ENCODE peak calls at places on chromosomes 16 and 17, in ten cellular contexts. One of them, this sample, is unnamed.

GRCh38 chr16:85774136-85774535 is 23.2 kb upstream of the C16orf74 start:
- DNase-seq in heart right ventricle: no peak
- DNase-seq in tibial artery: no peak
- DNase-seq in stomach: no peak
- DNase-seq in lung: no peak
- DNase-seq in brain microvascular endothelial cell: no peak
- DNase-seq in ascending aorta: no peak
- DNase-seq in ovary: no peak
- DNase-seq in CD4-positive, alpha-beta T cell: no peak
- DNase-seq in endodermal cell: no peak
- DNase-seq in this sample: no peak

GRCh38 chr17:32971171-32971570 is 20.5 kb upstream of the SPACA3 start:
- DNase-seq in tibial artery: no peak
- DNase-seq in heart right ventricle: no peak
- DNase-seq in ovary: no peak
- DNase-seq in lung: peak; percentile 33
- DNase-seq in stomach: peak; percentile 42
- DNase-seq in endodermal cell: no peak
- DNase-seq in brain microvascular endothelial cell: peak; percentile 79
- DNase-seq in CD4-positive, alpha-beta T cell: no peak
- DNase-seq in ascending aorta: no peak
- DNase-seq in this sample: no peak

GRCh38 chr16:17963185-17963836 is 373.2 kb downstream of the NPIPA8 start:
- DNase-seq in tibial artery: no peak
- DNase-seq in brain microvascular endothelial cell: no peak
- DNase-seq in lung: no peak
- DNase-seq in CD4-positive, alpha-beta T cell: no peak
- DNase-seq in ovary: no peak
- DNase-seq in ascending aorta: no peak
- DNase-seq in endodermal cell: no peak
- DNase-seq in heart right ventricle: no peak
- DNase-seq in stomach: no peak
- DNase-seq in this sample: no peak

GRCh38 chr16:77169650-77170236 is 21.2 kb upstream of the MON1B start:
- DNase-seq in CD4-positive, alpha-beta T cell: no peak
- DNase-seq in heart right ventricle: no peak
- DNase-seq in ovary: no peak
- DNase-seq in tibial artery: no peak
- DNase-seq in endodermal cell: peak; percentile 88
- DNase-seq in brain microvascular endothelial cell: peak; percentile 23
- DNase-seq in lung: peak; percentile 51
- DNase-seq in stomach: peak; percentile 47
- DNase-seq in ascending aorta: no peak
- DNase-seq in this sample: no peak

GRCh38 chr17:64020068-64020766 is at the start of gene ICAM2:
- DNase-seq in endodermal cell: peak; percentile 56
- DNase-seq in heart right ventricle: peak; percentile 63
- DNase-seq in tibial artery: peak; percentile 68
- DNase-seq in ascending aorta: peak; percentile 77
- DNase-seq in stomach: peak; percentile 68
- DNase-seq in ovary: no peak
- DNase-seq in CD4-positive, alpha-beta T cell: peak; percentile 84
- DNase-seq in lung: no peak
- DNase-seq in brain microvascular endothelial cell: no peak
- DNase-seq in this sample: no peak

GRCh38 chr16:50657251-50657650 is 23.9 kb downstream of the SNX20 start:
- DNase-seq in CD4-positive, alpha-beta T cell: no peak
- DNase-seq in lung: no peak
- DNase-seq in heart right ventricle: no peak
- DNase-seq in ovary: no peak
- DNase-seq in brain microvascular endothelial cell: no peak
- DNase-seq in tibial artery: no peak
- DNase-seq in stomach: no peak
- DNase-seq in endodermal cell: no peak
- DNase-seq in ascending aorta: no peak
- DNase-seq in this sample: no peak

GRCh38 chr16:84672276-84673202 is 24.2 kb downstream of the KLHL36 start:
- DNase-seq in ascending aorta: peak; percentile 84
- DNase-seq in lung: peak; percentile 84
- DNase-seq in tibial artery: peak; percentile 76
- DNase-seq in brain microvascular endothelial cell: peak; percentile 62
- DNase-seq in stomach: peak; percentile 87
- DNase-seq in CD4-positive, alpha-beta T cell: peak; percentile 80
- DNase-seq in endodermal cell: peak; percentile 95
- DNase-seq in ovary: peak; percentile 46
- DNase-seq in heart right ventricle: peak; percentile 84
- DNase-seq in this sample: peak; percentile 29

GRCh38 chr16:50153648-50154368 is 702 bp downstream of the TENT4B start:
- DNase-seq in ascending aorta: peak; percentile 68
- DNase-seq in ovary: peak; percentile 18
- DNase-seq in heart right ventricle: peak; percentile 49
- DNase-seq in tibial artery: peak; percentile 31
- DNase-seq in lung: no peak
- DNase-seq in stomach: no peak
- DNase-seq in brain microvascular endothelial cell: no peak
- DNase-seq in CD4-positive, alpha-beta T cell: peak; percentile 15
- DNase-seq in endodermal cell: peak; percentile 69
- DNase-seq in this sample: no peak

GRCh38 chr16:12132290-12132689 is 155.8 kb downstream of the SNX29 start:
- DNase-seq in ovary: no peak
- DNase-seq in tibial artery: no peak
- DNase-seq in heart right ventricle: no peak
- DNase-seq in ascending aorta: no peak
- DNase-seq in endodermal cell: no peak
- DNase-seq in CD4-positive, alpha-beta T cell: no peak
- DNase-seq in brain microvascular endothelial cell: no peak
- DNase-seq in lung: no peak
- DNase-seq in stomach: no peak
- DNase-seq in this sample: peak; percentile 41

GRCh38 chr17:62626719-62627218 is 701 bp upstream of the MRC2 start:
- DNase-seq in tibial artery: peak; percentile 70
- DNase-seq in endodermal cell: no peak
- DNase-seq in stomach: no peak
- DNase-seq in brain microvascular endothelial cell: peak; percentile 71
- DNase-seq in CD4-positive, alpha-beta T cell: no peak
- DNase-seq in ascending aorta: peak; percentile 84
- DNase-seq in ovary: peak; percentile 82
- DNase-seq in lung: peak; percentile 44
- DNase-seq in heart right ventricle: peak; percentile 46
- DNase-seq in this sample: peak; percentile 61

GRCh38 chr17:81480140-81480917 is 32.3 kb downstream of the ACTG1 start:
- DNase-seq in stomach: no peak
- DNase-seq in lung: no peak
- DNase-seq in heart right ventricle: no peak
- DNase-seq in brain microvascular endothelial cell: no peak
- DNase-seq in endodermal cell: no peak
- DNase-seq in CD4-positive, alpha-beta T cell: no peak
- DNase-seq in ascending aorta: no peak
- DNase-seq in ovary: peak; percentile 50
- DNase-seq in tibial artery: peak; percentile 58
- DNase-seq in this sample: no peak

GRCh38 chr16:85898521-85899442 is at the start of gene IRF8:
- DNase-seq in ascending aorta: peak; percentile 76
- DNase-seq in brain microvascular endothelial cell: peak; percentile 17
- DNase-seq in endodermal cell: peak; percentile 89
- DNase-seq in CD4-positive, alpha-beta T cell: peak; percentile 47
- DNase-seq in lung: peak; percentile 68
- DNase-seq in stomach: peak; percentile 76
- DNase-seq in ovary: no peak
- DNase-seq in heart right ventricle: peak; percentile 81
- DNase-seq in tibial artery: peak; percentile 44
- DNase-seq in this sample: no peak

GRCh38 chr17:82244413-82245140 is 15.7 kb downstream of the SLC16A3 start:
- DNase-seq in brain microvascular endothelial cell: no peak
- DNase-seq in tibial artery: no peak
- DNase-seq in ovary: no peak
- DNase-seq in CD4-positive, alpha-beta T cell: no peak
- DNase-seq in endodermal cell: peak; percentile 73
- DNase-seq in stomach: no peak
- DNase-seq in heart right ventricle: no peak
- DNase-seq in ascending aorta: no peak
- DNase-seq in lung: no peak
- DNase-seq in this sample: no peak

GRCh38 chr17:4708436-4708835 is 2.0 kb upstream of the ARRB2 start:
- DNase-seq in endodermal cell: peak; percentile 80
- DNase-seq in lung: peak; percentile 49
- DNase-seq in CD4-positive, alpha-beta T cell: no peak
- DNase-seq in stomach: no peak
- DNase-seq in ovary: no peak
- DNase-seq in tibial artery: no peak
- DNase-seq in ascending aorta: no peak
- DNase-seq in heart right ventricle: no peak
- DNase-seq in brain microvascular endothelial cell: no peak
- DNase-seq in this sample: no peak

DNA sequence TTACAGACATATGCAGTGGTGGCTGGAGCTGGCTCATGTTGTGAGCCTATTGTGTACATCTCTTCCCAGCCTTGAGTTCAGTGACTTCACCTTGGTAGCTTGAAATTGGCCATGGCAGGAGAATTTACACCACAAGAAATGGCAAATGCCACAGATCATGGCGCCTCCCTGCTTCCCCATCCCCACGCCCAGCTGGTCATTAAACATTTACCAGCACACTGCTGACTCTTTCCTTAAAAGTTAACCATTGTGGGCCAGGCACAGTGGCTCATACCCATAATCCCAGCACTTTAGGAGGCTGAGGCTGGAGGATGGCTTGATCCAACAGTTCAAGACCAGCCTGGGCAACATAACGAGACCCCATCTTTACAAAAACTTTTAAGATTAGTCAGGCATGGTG is 22.6 kb upstream of the ITGB4 start:
- DNase-seq in heart right ventricle: no peak
- DNase-seq in CD4-positive, alpha-beta T cell: no peak
- DNase-seq in lung: no peak
- DNase-seq in tibial artery: no peak
- DNase-seq in ovary: no peak
- DNase-seq in ascending aorta: no peak
- DNase-seq in stomach: peak; percentile 33
- DNase-seq in endodermal cell: no peak
- DNase-seq in brain microvascular endothelial cell: no peak
- DNase-seq in this sample: no peak
- H3K27ac ChIP-seq in heart right ventricle: peak overlapping the region; percentile 77
- H3K27ac ChIP-seq in CD4-positive, alpha-beta T cell: no peak overlapping the region
- H3K27ac ChIP-seq in lung: peak overlapping the region; percentile 85
- H3K27ac ChIP-seq in tibial artery: no peak overlapping the region
- H3K27ac ChIP-seq in ovary: no peak overlapping the region
- H3K27ac ChIP-seq in ascending aorta: no peak overlapping the region
- H3K27ac ChIP-seq in stomach: peak overlapping the region; percentile 79
- H3K27ac ChIP-seq in endodermal cell: no peak overlapping the region
- H3K27ac ChIP-seq in brain microvascular endothelial cell: no peak overlapping the region
- H3K27ac ChIP-seq in this sample: no peak overlapping the region

GRCh38 chr17:6327007-6327406 is 107.9 kb downstream of the AIPL1 start:
- DNase-seq in ovary: no peak
- DNase-seq in tibial artery: no peak
- DNase-seq in CD4-positive, alpha-beta T cell: no peak
- DNase-seq in ascending aorta: no peak
- DNase-seq in endodermal cell: peak; percentile 77
- DNase-seq in heart right ventricle: peak; percentile 33
- DNase-seq in lung: peak; percentile 32
- DNase-seq in stomach: no peak
- DNase-seq in brain microvascular endothelial cell: no peak
- DNase-seq in this sample: no peak
- TF ChIP-seq CTCF in ovary: no peak
- TF ChIP-seq CTCF in tibial artery: no peak
- TF ChIP-seq CTCF in CD4-positive, alpha-beta T cell: no peak
- TF ChIP-seq CTCF in ascending aorta: no peak
- TF ChIP-seq CTCF in endodermal cell: peak; percentile 56
- TF ChIP-seq CTCF in heart right ventricle: peak; percentile 17
- TF ChIP-seq CTCF in lung: no peak
- TF ChIP-seq CTCF in stomach: no peak
- TF ChIP-seq CTCF in brain microvascular endothelial cell: no peak
- TF ChIP-seq CTCF in this sample: no peak

DNA sequence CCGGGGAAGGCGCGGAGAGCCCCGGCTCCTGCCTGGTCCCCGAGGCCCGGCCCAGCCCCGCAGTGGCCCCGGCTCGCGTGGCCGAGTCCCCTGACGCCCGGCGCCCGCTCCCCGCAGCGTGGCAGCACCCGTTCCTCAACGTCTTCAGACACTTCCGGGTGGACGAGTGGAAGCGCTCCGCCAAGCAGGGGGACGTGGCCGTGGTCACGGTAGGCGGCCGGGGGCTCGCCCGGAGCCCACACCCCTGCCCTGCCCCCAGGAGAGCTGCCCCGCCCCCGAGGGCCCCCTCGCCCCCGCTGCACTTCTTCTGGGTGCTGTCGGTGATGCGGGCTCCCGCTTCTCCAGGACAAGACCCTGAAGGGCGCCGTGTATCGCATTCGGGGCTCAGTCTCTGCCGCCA is 481 bp downstream of the WDR90 start:
- DNase-seq in stomach: no peak
- DNase-seq in tibial artery: no peak
- DNase-seq in CD4-positive, alpha-beta T cell: no peak
- DNase-seq in lung: no peak
- DNase-seq in heart right ventricle: no peak
- DNase-seq in brain microvascular endothelial cell: no peak
- DNase-seq in ascending aorta: no peak
- DNase-seq in ovary: no peak
- DNase-seq in endodermal cell: no peak
- DNase-seq in this sample: no peak
- H3K27ac ChIP-seq in stomach: peak overlapping the region; percentile 90
- H3K27ac ChIP-seq in tibial artery: peak overlapping the region; percentile 82
- H3K27ac ChIP-seq in CD4-positive, alpha-beta T cell: no peak overlapping the region
- H3K27ac ChIP-seq in lung: peak overlapping the region; percentile 83
- H3K27ac ChIP-seq in heart right ventricle: peak overlapping the region; percentile 93
- H3K27ac ChIP-seq in brain microvascular endothelial cell: peak overlapping the region; percentile 50
- H3K27ac ChIP-seq in ascending aorta: no peak overlapping the region
- H3K27ac ChIP-seq in ovary: no peak overlapping the region
- H3K27ac ChIP-seq in endodermal cell: no peak overlapping the region
- H3K27ac ChIP-seq in this sample: no peak overlapping the region

DNA sequence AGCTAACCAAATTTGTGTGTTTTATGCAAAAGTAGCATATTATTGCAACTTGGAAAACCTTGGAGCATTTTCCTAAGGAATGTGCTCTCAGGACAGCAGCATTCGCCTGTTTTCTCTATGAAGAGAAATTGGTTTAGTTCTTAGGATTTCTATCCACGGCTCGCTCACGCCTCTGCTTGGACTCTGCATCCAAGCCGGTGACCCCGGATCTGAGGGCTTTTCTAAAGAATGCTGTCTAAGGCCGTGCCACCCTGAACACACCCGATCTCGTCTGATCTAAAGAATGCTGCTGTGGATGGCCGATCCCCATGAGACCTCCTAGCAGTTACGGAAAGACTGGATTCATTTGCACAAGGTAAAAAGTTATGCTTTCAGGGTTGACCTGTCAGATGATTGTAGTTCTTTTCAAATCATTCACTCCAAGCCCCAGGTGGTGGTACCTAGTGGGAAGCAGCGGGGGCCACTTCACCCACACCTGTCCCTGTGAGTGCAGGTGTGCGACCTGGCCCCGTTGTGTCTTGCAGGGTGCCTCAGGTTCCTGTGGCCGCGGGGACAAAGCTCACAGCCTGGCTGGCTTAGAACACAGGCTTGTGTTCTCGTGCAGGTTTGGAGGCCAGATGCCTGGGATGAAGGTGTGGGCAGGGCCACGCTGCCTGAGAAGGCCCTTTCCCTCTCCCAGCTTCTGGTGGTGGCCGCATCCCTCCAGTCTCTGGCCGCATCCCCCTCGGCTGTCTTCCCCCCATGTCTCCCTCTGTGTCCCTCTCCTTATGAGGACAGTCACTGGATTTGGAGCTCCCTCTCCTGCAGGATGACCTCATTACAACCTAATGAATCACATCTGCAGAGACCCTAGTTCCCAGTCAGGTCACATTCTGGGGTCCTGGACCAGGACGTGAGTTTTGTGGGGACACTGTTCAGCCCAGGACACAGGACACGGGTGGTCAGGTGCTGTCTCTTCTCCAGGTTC is 71.1 kb downstream of the BANP start:
- DNase-seq in ovary: no peak
- DNase-seq in brain microvascular endothelial cell: no peak
- DNase-seq in tibial artery: no peak
- DNase-seq in stomach: no peak
- DNase-seq in lung: no peak
- DNase-seq in ascending aorta: no peak
- DNase-seq in CD4-positive, alpha-beta T cell: no peak
- DNase-seq in heart right ventricle: no peak
- DNase-seq in endodermal cell: no peak
- DNase-seq in this sample: no peak
- TF ChIP-seq CTCF in ovary: no peak
- TF ChIP-seq CTCF in brain microvascular endothelial cell: no peak
- TF ChIP-seq CTCF in tibial artery: no peak
- TF ChIP-seq CTCF in stomach: no peak
- TF ChIP-seq CTCF in lung: no peak
- TF ChIP-seq CTCF in ascending aorta: no peak
- TF ChIP-seq CTCF in CD4-positive, alpha-beta T cell: no peak
- TF ChIP-seq CTCF in heart right ventricle: no peak
- TF ChIP-seq CTCF in endodermal cell: no peak
- TF ChIP-seq CTCF in this sample: no peak

This sample was measured in AG04450.